ENCODE peak calls at places on chromosome 15, in five cellular contexts. One of them, this sample, is unnamed.

GRCh38 chr15:49265911-49266310 is 95.9 kb downstream of the GALK2 start:
- DNase-seq in GM23248: no peak
- DNase-seq in neuronal stem cell: no peak
- DNase-seq in HepG2: no peak
- DNase-seq in IMR-90: no peak
- DNase-seq in this sample: no peak

GRCh38 chr15:84987949-84988624 is 6.4 kb downstream of the PDE8A start:
- DNase-seq in GM23248: no peak
- DNase-seq in neuronal stem cell: no peak
- DNase-seq in HepG2: no peak
- DNase-seq in IMR-90: no peak
- DNase-seq in this sample: no peak

GRCh38 chr15:45097466-45097865 is 16.5 kb downstream of the DUOX2 start:
- DNase-seq in GM23248: no peak
- DNase-seq in neuronal stem cell: no peak
- DNase-seq in HepG2: no peak
- DNase-seq in IMR-90: no peak
- DNase-seq in this sample: no peak

GRCh38 chr15:54345827-54346226 is 367.6 kb downstream of the UNC13C start:
- DNase-seq in GM23248: no peak
- DNase-seq in neuronal stem cell: no peak
- DNase-seq in HepG2: no peak
- DNase-seq in IMR-90: no peak
- DNase-seq in this sample: no peak

GRCh38 chr15:70132148-70132547 is 34.4 kb upstream of the TLE3 start:
- DNase-seq in GM23248: peak
- DNase-seq in neuronal stem cell: no peak
- DNase-seq in HepG2: no peak
- DNase-seq in IMR-90: peak
- DNase-seq in this sample: no peak

GRCh38 chr15:52505141-52505540 is 23.5 kb downstream of the MYO5A start:
- DNase-seq in GM23248: no peak
- DNase-seq in neuronal stem cell: no peak
- DNase-seq in HepG2: no peak
- DNase-seq in IMR-90: no peak
- DNase-seq in this sample: no peak

GRCh38 chr15:70033109-70033508 is 64.6 kb downstream of the TLE3 start:
- DNase-seq in GM23248: no peak
- DNase-seq in neuronal stem cell: no peak
- DNase-seq in HepG2: no peak
- DNase-seq in IMR-90: no peak
- DNase-seq in this sample: peak

GRCh38 chr15:92745845-92746271 is 90.3 kb upstream of the FAM174B start:
- DNase-seq in GM23248: no peak
- DNase-seq in neuronal stem cell: no peak
- DNase-seq in HepG2: peak
- DNase-seq in IMR-90: no peak
- DNase-seq in this sample: no peak

GRCh38 chr15:75451202-75451673 is 252 bp downstream of the SIN3A start:
- DNase-seq in GM23248: no peak
- DNase-seq in neuronal stem cell: no peak
- DNase-seq in HepG2: no peak
- DNase-seq in IMR-90: no peak
- DNase-seq in this sample: no peak

GRCh38 chr15:84911879-84912660 is 27.6 kb downstream of the SLC28A1 start:
- DNase-seq in GM23248: peak
- DNase-seq in neuronal stem cell: no peak
- DNase-seq in HepG2: peak
- DNase-seq in IMR-90: peak
- DNase-seq in this sample: no peak

GRCh38 chr15:79680721-79681120 is 216.1 kb downstream of the MTHFS start:
- DNase-seq in GM23248: peak
- DNase-seq in neuronal stem cell: peak
- DNase-seq in HepG2: no peak
- DNase-seq in IMR-90: peak
- DNase-seq in this sample: no peak
- H3K4me2 ChIP-seq in GM23248: peak
- H3K4me2 ChIP-seq in neuronal stem cell: no peak
- H3K4me2 ChIP-seq in HepG2: no peak
- H3K4me2 ChIP-seq in IMR-90: peak
- H3K4me2 ChIP-seq in this sample: peak

GRCh38 chr15:47576921-47577474 is 140.3 kb upstream of the SEMA6D start:
- DNase-seq in GM23248: no peak
- DNase-seq in neuronal stem cell: no peak
- DNase-seq in HepG2: no peak
- DNase-seq in IMR-90: peak
- DNase-seq in this sample: no peak
- H3K4me2 ChIP-seq in GM23248: no peak
- H3K4me2 ChIP-seq in neuronal stem cell: no peak
- H3K4me2 ChIP-seq in HepG2: no peak
- H3K4me2 ChIP-seq in IMR-90: no peak
- H3K4me2 ChIP-seq in this sample: no peak

DNA sequence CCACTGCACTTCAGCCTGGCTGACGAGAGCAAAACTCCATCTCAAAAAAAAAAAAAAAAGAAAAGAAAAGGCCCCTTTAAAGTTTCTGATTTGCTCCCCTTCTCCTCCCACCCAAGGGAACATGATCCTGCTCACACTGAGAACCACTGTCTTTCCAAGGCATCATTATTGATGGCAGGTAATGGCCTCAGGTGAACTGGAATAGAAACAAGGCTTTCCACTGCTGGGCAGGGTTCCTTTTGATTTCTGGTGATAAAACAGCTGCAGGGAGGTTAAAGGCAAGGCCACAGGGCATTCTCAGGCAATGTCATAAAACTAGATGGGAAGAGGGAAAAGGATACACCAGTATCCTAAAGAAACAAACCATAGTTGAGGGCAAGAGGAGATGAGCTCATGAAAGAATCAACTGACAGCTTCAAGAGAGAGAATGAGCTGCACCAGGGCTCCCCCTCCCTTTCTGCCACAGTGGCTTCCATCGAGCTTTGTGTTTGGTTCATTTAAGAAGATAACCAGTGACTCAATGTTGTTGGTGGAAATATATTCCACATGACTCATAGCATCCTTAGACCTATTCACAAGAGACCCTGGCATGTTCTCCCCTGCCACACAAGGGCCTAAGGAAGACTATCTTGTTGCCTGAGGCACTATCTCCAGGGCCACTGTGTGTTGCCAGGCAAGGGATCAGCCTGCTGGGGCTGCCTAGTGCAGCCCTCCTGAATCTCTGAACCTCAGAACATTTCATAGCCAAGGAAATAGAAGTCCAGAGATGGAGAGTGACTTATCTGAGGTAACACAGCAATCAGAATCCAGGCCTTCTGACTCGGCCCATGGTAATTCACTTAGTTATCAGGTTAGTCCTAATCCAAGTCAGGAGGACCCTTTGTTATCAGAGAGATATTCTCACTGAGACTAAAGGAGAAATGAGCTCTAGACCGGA is 86.5 kb downstream of the WDR76 start:
- DNase-seq in GM23248: peak
- DNase-seq in neuronal stem cell: no peak
- DNase-seq in HepG2: peak
- DNase-seq in IMR-90: peak
- DNase-seq in this sample: no peak
- H3K4me2 ChIP-seq in GM23248: peak
- H3K4me2 ChIP-seq in neuronal stem cell: no peak
- H3K4me2 ChIP-seq in HepG2: no peak
- H3K4me2 ChIP-seq in IMR-90: peak
- H3K4me2 ChIP-seq in this sample: peak

GRCh38 chr15:80873568-80873967 is 94.4 kb downstream of the CEMIP start:
- DNase-seq in GM23248: no peak
- DNase-seq in neuronal stem cell: no peak
- DNase-seq in HepG2: no peak
- DNase-seq in IMR-90: no peak
- DNase-seq in this sample: no peak
- H3K4me2 ChIP-seq in GM23248: no peak
- H3K4me2 ChIP-seq in neuronal stem cell: no peak
- H3K4me2 ChIP-seq in HepG2: no peak
- H3K4me2 ChIP-seq in IMR-90: no peak
- H3K4me2 ChIP-seq in this sample: no peak

DNA sequence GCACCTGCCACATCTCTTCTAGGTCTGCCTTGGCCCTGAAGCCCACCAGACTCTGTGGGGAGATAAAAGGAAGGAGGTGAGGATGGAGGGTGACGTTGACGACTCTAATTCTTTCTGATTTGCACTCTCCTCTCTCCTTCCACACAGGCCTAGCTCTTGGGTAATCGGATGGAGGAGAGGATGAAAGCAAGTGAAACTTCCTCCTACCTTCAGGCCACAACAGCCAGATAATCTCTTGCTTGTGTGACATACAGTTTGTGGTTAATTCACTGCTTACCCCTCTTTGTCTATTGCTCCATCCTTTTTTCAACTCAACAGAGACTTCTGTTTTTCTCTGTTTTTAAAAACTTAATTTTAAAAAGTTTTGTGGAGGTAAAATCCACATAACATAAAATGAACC is 208.2 kb downstream of the SV2B start:
- DNase-seq in GM23248: no peak
- DNase-seq in neuronal stem cell: no peak
- DNase-seq in HepG2: no peak
- DNase-seq in IMR-90: no peak
- DNase-seq in this sample: no peak
- H3K4me2 ChIP-seq in GM23248: no peak
- H3K4me2 ChIP-seq in neuronal stem cell: no peak
- H3K4me2 ChIP-seq in HepG2: no peak
- H3K4me2 ChIP-seq in IMR-90: no peak
- H3K4me2 ChIP-seq in this sample: no peak

This sample was measured in SK-N-SH.